ENCODE peak calls at places on chromosomes 6 and 20, in six cellular contexts. One of them, this sample, is unnamed.

GRCh38 chr6:51339728-51340127 is 521.1 kb downstream of the TFAP2B start:
- ATAC-seq in activated CD8-positive, alpha-beta T cell treated with anti-CD3 and anti-CD28 coated beads, Interleukin-2, amount 10 ng/mL, durations not matched to agents 7 days and 5 days: no peak
- ATAC-seq in T-helper 17 cell: no peak
- ATAC-seq in A549: no peak
- ATAC-seq in thoracic aorta: no peak
- ATAC-seq in RWPE2: no peak
- ATAC-seq in this sample: no peak

GRCh38 chr6:158630944-158631616 is 13.5 kb downstream of the DYNLT1 start:
- ATAC-seq in A549: peak
- ATAC-seq in activated CD8-positive, alpha-beta T cell treated with anti-CD3 and anti-CD28 coated beads, Interleukin-2, amount 10 ng/mL, durations not matched to agents 7 days and 5 days: no peak
- ATAC-seq in thoracic aorta: no peak
- ATAC-seq in RWPE2: peak
- ATAC-seq in T-helper 17 cell: no peak
- ATAC-seq in this sample: peak

GRCh38 chr6:97668716-97669115 is 385.7 kb upstream of the MMS22L start:
- ATAC-seq in RWPE2: no peak
- ATAC-seq in A549: no peak
- ATAC-seq in activated CD8-positive, alpha-beta T cell treated with anti-CD3 and anti-CD28 coated beads, Interleukin-2, amount 10 ng/mL, durations not matched to agents 7 days and 5 days: no peak
- ATAC-seq in thoracic aorta: no peak
- ATAC-seq in T-helper 17 cell: no peak
- ATAC-seq in this sample: no peak

GRCh38 chr20:48827880-48828733 is at the start of gene PREX1:
- ATAC-seq in A549: peak
- ATAC-seq in T-helper 17 cell: peak
- ATAC-seq in RWPE2: peak
- ATAC-seq in activated CD8-positive, alpha-beta T cell treated with anti-CD3 and anti-CD28 coated beads, Interleukin-2, amount 10 ng/mL, durations not matched to agents 7 days and 5 days: peak
- ATAC-seq in thoracic aorta: no peak
- ATAC-seq in this sample: peak

GRCh38 chr6:15675537-15676170 is 12.8 kb upstream of the DTNBP1 start:
- ATAC-seq in thoracic aorta: no peak
- ATAC-seq in T-helper 17 cell: no peak
- ATAC-seq in RWPE2: no peak
- ATAC-seq in activated CD8-positive, alpha-beta T cell treated with anti-CD3 and anti-CD28 coated beads, Interleukin-2, amount 10 ng/mL, durations not matched to agents 7 days and 5 days: no peak
- ATAC-seq in A549: no peak
- ATAC-seq in this sample: no peak

GRCh38 chr20:37828584-37829527 is 74.1 kb upstream of the VSTM2L start:
- ATAC-seq in RWPE2: no peak
- ATAC-seq in A549: no peak
- ATAC-seq in T-helper 17 cell: no peak
- ATAC-seq in thoracic aorta: no peak
- ATAC-seq in activated CD8-positive, alpha-beta T cell treated with anti-CD3 and anti-CD28 coated beads, Interleukin-2, amount 10 ng/mL, durations not matched to agents 7 days and 5 days: no peak
- ATAC-seq in this sample: no peak

GRCh38 chr6:109453156-109453555 is 2.4 kb downstream of the MICAL1 start:
- ATAC-seq in RWPE2: no peak
- ATAC-seq in activated CD8-positive, alpha-beta T cell treated with anti-CD3 and anti-CD28 coated beads, Interleukin-2, amount 10 ng/mL, durations not matched to agents 7 days and 5 days: no peak
- ATAC-seq in thoracic aorta: no peak
- ATAC-seq in A549: no peak
- ATAC-seq in T-helper 17 cell: no peak
- ATAC-seq in this sample: no peak

GRCh38 chr20:2902818-2903217 is 29.5 kb downstream of the PTPRA start:
- ATAC-seq in RWPE2: no peak
- ATAC-seq in A549: no peak
- ATAC-seq in activated CD8-positive, alpha-beta T cell treated with anti-CD3 and anti-CD28 coated beads, Interleukin-2, amount 10 ng/mL, durations not matched to agents 7 days and 5 days: no peak
- ATAC-seq in thoracic aorta: no peak
- ATAC-seq in T-helper 17 cell: no peak
- ATAC-seq in this sample: no peak

GRCh38 chr6:119179842-119180241 is 101.4 kb upstream of the FAM184A start:
- ATAC-seq in activated CD8-positive, alpha-beta T cell treated with anti-CD3 and anti-CD28 coated beads, Interleukin-2, amount 10 ng/mL, durations not matched to agents 7 days and 5 days: peak
- ATAC-seq in thoracic aorta: no peak
- ATAC-seq in T-helper 17 cell: peak
- ATAC-seq in A549: no peak
- ATAC-seq in RWPE2: no peak
- ATAC-seq in this sample: no peak

GRCh38 chr20:50721881-50722281 is 9.5 kb upstream of the PARD6B start:
- ATAC-seq in activated CD8-positive, alpha-beta T cell treated with anti-CD3 and anti-CD28 coated beads, Interleukin-2, amount 10 ng/mL, durations not matched to agents 7 days and 5 days: no peak
- ATAC-seq in thoracic aorta: peak
- ATAC-seq in T-helper 17 cell: no peak
- ATAC-seq in RWPE2: no peak
- ATAC-seq in A549: no peak
- ATAC-seq in this sample: no peak

GRCh38 chr6:162387723-162388382 is 339.7 kb downstream of the PRKN start:
- ATAC-seq in T-helper 17 cell: no peak
- ATAC-seq in A549: no peak
- ATAC-seq in RWPE2: no peak
- ATAC-seq in activated CD8-positive, alpha-beta T cell treated with anti-CD3 and anti-CD28 coated beads, Interleukin-2, amount 10 ng/mL, durations not matched to agents 7 days and 5 days: no peak
- ATAC-seq in thoracic aorta: peak
- ATAC-seq in this sample: no peak

GRCh38 chr6:41061196-41061726 is 8.3 kb downstream of the APOBEC2 start:
- ATAC-seq in A549: no peak
- ATAC-seq in T-helper 17 cell: no peak
- ATAC-seq in RWPE2: no peak
- ATAC-seq in activated CD8-positive, alpha-beta T cell treated with anti-CD3 and anti-CD28 coated beads, Interleukin-2, amount 10 ng/mL, durations not matched to agents 7 days and 5 days: no peak
- ATAC-seq in thoracic aorta: no peak
- ATAC-seq in this sample: no peak

GRCh38 chr6:56437171-56437900 is 190.0 kb upstream of the COL21A1 start:
- ATAC-seq in T-helper 17 cell: no peak
- ATAC-seq in thoracic aorta: no peak
- ATAC-seq in activated CD8-positive, alpha-beta T cell treated with anti-CD3 and anti-CD28 coated beads, Interleukin-2, amount 10 ng/mL, durations not matched to agents 7 days and 5 days: no peak
- ATAC-seq in RWPE2: peak
- ATAC-seq in A549: no peak
- ATAC-seq in this sample: no peak

GRCh38 chr6:25013249-25013648 is 77.5 kb upstream of the RIPOR2 start:
- ATAC-seq in RWPE2: no peak
- ATAC-seq in T-helper 17 cell: no peak
- ATAC-seq in A549: peak
- ATAC-seq in activated CD8-positive, alpha-beta T cell treated with anti-CD3 and anti-CD28 coated beads, Interleukin-2, amount 10 ng/mL, durations not matched to agents 7 days and 5 days: no peak
- ATAC-seq in thoracic aorta: no peak
- ATAC-seq in this sample: peak

GRCh38 chr6:25934181-25934580 is 3.7 kb upstream of the SLC17A2 start:
- ATAC-seq in RWPE2: no peak
- ATAC-seq in activated CD8-positive, alpha-beta T cell treated with anti-CD3 and anti-CD28 coated beads, Interleukin-2, amount 10 ng/mL, durations not matched to agents 7 days and 5 days: no peak
- ATAC-seq in thoracic aorta: no peak
- ATAC-seq in T-helper 17 cell: no peak
- ATAC-seq in A549: no peak
- ATAC-seq in this sample: no peak

GRCh38 chr6:18536693-18537092 is 149.5 kb downstream of the RNF144B start:
- ATAC-seq in RWPE2: no peak
- ATAC-seq in T-helper 17 cell: no peak
- ATAC-seq in activated CD8-positive, alpha-beta T cell treated with anti-CD3 and anti-CD28 coated beads, Interleukin-2, amount 10 ng/mL, durations not matched to agents 7 days and 5 days: no peak
- ATAC-seq in A549: no peak
- ATAC-seq in thoracic aorta: no peak
- ATAC-seq in this sample: no peak

GRCh38 chr20:62548483-62548882 is 72.7 kb upstream of the GATA5 start:
- ATAC-seq in T-helper 17 cell: no peak
- ATAC-seq in RWPE2: no peak
- ATAC-seq in A549: no peak
- ATAC-seq in thoracic aorta: no peak
- ATAC-seq in activated CD8-positive, alpha-beta T cell treated with anti-CD3 and anti-CD28 coated beads, Interleukin-2, amount 10 ng/mL, durations not matched to agents 7 days and 5 days: no peak
- ATAC-seq in this sample: no peak

GRCh38 chr20:36969050-36969449 is 17.5 kb upstream of the SAMHD1 start:
- ATAC-seq in T-helper 17 cell: no peak
- ATAC-seq in A549: no peak
- ATAC-seq in activated CD8-positive, alpha-beta T cell treated with anti-CD3 and anti-CD28 coated beads, Interleukin-2, amount 10 ng/mL, durations not matched to agents 7 days and 5 days: no peak
- ATAC-seq in RWPE2: no peak
- ATAC-seq in thoracic aorta: no peak
- ATAC-seq in this sample: no peak

GRCh38 chr6:21594427-21595264 is 1.1 kb downstream of the SOX4 start:
- ATAC-seq in A549: peak
- ATAC-seq in activated CD8-positive, alpha-beta T cell treated with anti-CD3 and anti-CD28 coated beads, Interleukin-2, amount 10 ng/mL, durations not matched to agents 7 days and 5 days: peak
- ATAC-seq in thoracic aorta: no peak
- ATAC-seq in RWPE2: peak
- ATAC-seq in T-helper 17 cell: peak
- ATAC-seq in this sample: peak